ENCODE peak calls at places on chromosomes 6 and 20, in seven cellular contexts. U is IMR-90, I is body of pancreas, D is tibial artery, W is PC-9, M is kidney epithelial cell, G is foreskin keratinocyte. A is an unnamed sample.

GRCh38 chr6:90868256-90868655 is 281.4 kb upstream of the MAP3K7 start:
- DNase-seq in G (no peak), D (no peak), W (no peak), M (no peak), U (no peak), I (no peak), A (no peak)

GRCh38 chr6:22295145-22295544 is 1.7 kb downstream of the PRL start:
- DNase-seq in I (no peak), G (no peak), W (no peak), M (no peak), D (no peak), U (no peak), A (no peak)

GRCh38 chr6:168049277-168049676 is 29.7 kb downstream of the FRMD1 start:
- DNase-seq in U (no peak), W (no peak), G (no peak), M (no peak), I (no peak), D (no peak), A (no peak)

GRCh38 chr6:3252861-3253596 is 5.7 kb upstream of the PSMG4 start:
- DNase-seq in U (no peak), I (no peak), W (no peak), M (no peak), G (no peak), D (no peak), A (no peak)

GRCh38 chr6:77926198-77926752 is 273.4 kb downstream of the MEI4 start:
- DNase-seq in M (no peak), G (peak; percentile 21), U (no peak), W (no peak), D (no peak), I (no peak), A (no peak)

GRCh38 chr20:64045346-64046011 is 4.0 kb downstream of the SOX18 start:
- DNase-seq in W (no peak), M (no peak), U (no peak), D (no peak), G (no peak), I (no peak), A (no peak)

GRCh38 chr6:110875548-110876169 is 1.1 kb downstream of the AMD1 start:
- DNase-seq in W (no peak), D (peak; percentile 79), M (no peak), G (no peak), I (peak; percentile 66), U (no peak), A (no peak)

GRCh38 chr6:14371530-14371929 is 254.0 kb downstream of the CD83 start:
- DNase-seq in U (no peak), M (no peak), W (no peak), I (no peak), G (no peak), D (no peak), A (no peak)

GRCh38 chr20:3632311-3633004 is 30.7 kb downstream of the GFRA4 start:
- DNase-seq in G (no peak), M (no peak), I (no peak), W (no peak), D (no peak), U (no peak), A (no peak)

GRCh38 chr20:62831854-62832211 is 15.0 kb downstream of the COL9A3 start:
- DNase-seq in W (no peak), I (no peak), D (no peak), G (no peak), U (no peak), M (no peak), A (no peak)

GRCh38 chr20:57638173-57638894 is 18.1 kb upstream of the ZBP1 start:
- DNase-seq in I (no peak), G (no peak), D (no peak), W (no peak), M (peak; percentile 77), U (no peak), A (no peak)

GRCh38 chr20:3046677-3047462 is 1.0 kb downstream of the MRPS26 start:
- DNase-seq in W (peak; percentile 54), G (peak; percentile 66), M (no peak), I (peak; percentile 46), D (no peak), U (no peak), A (no peak)

DNA sequence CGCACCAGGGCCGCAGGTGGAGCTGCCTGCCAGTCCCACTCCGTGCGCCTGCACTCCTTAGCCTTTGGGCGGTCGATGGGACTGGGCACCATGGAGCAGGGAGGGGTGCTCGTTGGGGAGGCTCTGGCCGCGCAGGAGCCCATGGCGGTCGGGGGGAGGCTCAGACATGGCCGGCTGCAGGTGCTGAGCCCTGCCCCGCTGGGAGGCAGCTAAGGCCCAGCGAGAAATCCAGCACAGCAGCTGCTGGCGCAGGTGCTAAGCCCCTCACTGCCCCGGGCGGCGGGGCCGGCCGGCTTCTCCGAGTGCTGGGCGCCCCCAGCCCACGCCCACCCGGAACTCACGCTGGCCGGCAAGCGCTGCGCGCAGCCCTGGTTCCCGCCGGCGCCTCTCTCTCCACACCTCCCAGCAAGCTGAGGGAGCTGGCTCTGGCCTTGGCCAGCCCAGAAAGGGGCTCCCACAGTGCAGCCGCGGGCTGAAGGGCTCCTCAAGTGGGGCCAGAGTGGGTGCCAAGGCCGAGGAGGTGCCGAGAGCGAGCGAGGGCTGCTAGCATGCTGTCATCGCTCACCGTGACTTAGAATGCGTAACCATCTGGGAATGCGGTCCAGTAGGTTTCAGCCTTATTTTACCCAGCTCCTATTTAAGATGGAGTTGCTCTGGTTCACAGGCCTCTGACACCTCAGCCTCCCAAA is 77.3 kb downstream of the C6orf52 start:
- DNase-seq in D (no peak), W (no peak), U (no peak), M (no peak), I (no peak), G (no peak), A (no peak)
- H3K27me3 ChIP-seq in D (no peaks in the 10 kb centered on the region), W (no peaks in the 10 kb centered on the region), U (no peaks in the 10 kb centered on the region), M (no peaks in the 10 kb centered on the region), I (no peaks in the 10 kb centered on the region), G (no peaks in the 10 kb centered on the region), A (no peaks in the 10 kb centered on the region)

GRCh38 chr6:169326067-169326799 is 72.6 kb upstream of the THBS2 start:
- DNase-seq in W (no peak), D (no peak), G (peak; percentile 61), U (peak; percentile 52), I (no peak), M (no peak), A (no peak)
- TF ChIP-seq CTCF in W (no peak), D (peak; percentile 18), G (peak; percentile 78), U (peak; percentile 51), I (no peak), M (peak; percentile 34), A (peak; percentile 47)

GRCh38 chr6:41051873-41052272 is 1.1 kb upstream of the APOBEC2 start:
- DNase-seq in D (no peak), I (no peak), U (no peak), G (no peak), W (no peak), M (no peak), A (no peak)

GRCh38 chr6:41046084-41046483 is 3.8 kb downstream of the TSPO2 start:
- DNase-seq in U (no peak), D (no peak), W (no peak), M (no peak), G (no peak), I (no peak), A (no peak)

GRCh38 chr6:41049955-41050354 is 3.0 kb upstream of the APOBEC2 start:
- DNase-seq in I (no peak), D (no peak), W (no peak), U (no peak), G (no peak), M (no peak), A (no peak)

GRCh38 chr6:41047745-41048742 is 5.0 kb upstream of the APOBEC2 start:
- DNase-seq in I (no peak), M (no peak), W (peak; percentile 55), D (no peak), U (no peak), G (no peak), A (no peak)

DNA sequence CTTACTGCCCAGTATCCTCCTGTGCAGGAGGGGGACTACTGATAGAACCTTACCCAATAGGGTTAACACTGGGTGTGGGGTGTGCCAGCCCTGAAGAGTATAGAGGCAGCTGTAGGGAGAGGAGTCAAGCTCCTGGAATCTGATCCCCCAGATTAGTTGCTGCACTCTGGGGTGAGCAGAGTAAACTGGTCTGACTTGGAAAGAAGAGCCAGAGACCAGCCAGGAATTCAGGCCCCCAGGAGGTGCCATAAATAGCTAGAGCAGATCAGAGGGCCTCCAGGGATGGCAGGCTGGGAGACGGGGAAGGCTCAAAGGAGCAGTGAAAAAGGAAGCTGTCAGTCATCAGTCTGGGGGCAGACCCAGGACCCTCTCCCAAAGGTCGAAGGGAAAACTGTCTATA is 3.5 kb upstream of the APOBEC2 start:
- DNase-seq in G (peak; percentile 49), D (no peak), U (no peak), I (no peak), W (no peak), M (no peak), A (no peak)
- H3K27me3 ChIP-seq in G (no peaks in the 10 kb centered on the region), D (no peaks in the 10 kb centered on the region), U (peaks cover 16% of the 10 kb centered on the region), I (no peaks in the 10 kb centered on the region), W (no peaks in the 10 kb centered on the region), M (no peaks in the 10 kb centered on the region), A (no peaks in the 10 kb centered on the region)

GRCh38 chr20:61056136-61056535 is 195.9 kb upstream of the CDH4 start:
- DNase-seq in D (peak; percentile 38), W (no peak), G (no peak), U (no peak), I (no peak), M (no peak), A (no peak)

GRCh38 chr20:61055130-61055529 is 196.9 kb upstream of the CDH4 start:
- DNase-seq in M (no peak), I (no peak), G (no peak), D (peak; percentile 33), U (no peak), W (no peak), A (no peak)

GRCh38 chr20:61054411-61054810 is 197.7 kb upstream of the CDH4 start:
- DNase-seq in M (no peak), D (peak; percentile 40), G (no peak), U (no peak), W (no peak), I (no peak), A (no peak)

GRCh38 chr20:61056627-61057312 is 195.3 kb upstream of the CDH4 start:
- DNase-seq in W (no peak), D (peak; percentile 19), U (no peak), G (no peak), M (no peak), I (no peak), A (no peak)

DNA sequence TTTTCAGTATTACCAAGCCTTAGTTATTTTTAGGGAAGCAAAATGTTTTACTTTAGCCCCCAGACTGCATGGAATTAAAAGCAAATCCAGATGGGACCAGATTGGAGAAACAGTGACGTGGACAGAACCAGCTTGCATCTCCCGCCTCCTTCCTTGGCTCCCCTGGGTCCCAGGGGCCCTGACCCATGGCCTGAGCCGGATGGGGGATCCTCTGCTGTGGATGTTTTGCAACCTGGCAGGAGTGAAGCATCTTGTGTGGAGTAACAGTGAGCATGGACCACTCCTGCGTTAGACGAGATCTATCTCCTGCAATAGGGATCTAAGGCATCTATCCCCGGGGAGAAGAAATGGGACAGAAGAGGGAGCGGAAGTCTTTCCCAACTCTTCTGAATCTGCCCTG is 196.4 kb upstream of the CDH4 start:
- DNase-seq in M (no peak), U (no peak), G (no peak), I (no peak), D (peak; percentile 24), W (no peak), A (no peak)
- TF ChIP-seq CTCF in M (no peak), U (no peak), G (no peak), I (no peak), D (no peak), W (no peak), A (no peak)

GRCh38 chr6:1613631-1614447 is 4.1 kb downstream of the FOXC1 start:
- DNase-seq in D (peak; percentile 69), G (peak; percentile 36), W (no peak), M (no peak), U (peak; percentile 47), I (no peak), A (no peak)
- H3K27me3 ChIP-seq in D (no peaks in the 10 kb centered on the region), G (peaks cover 7% of the 10 kb centered on the region), W (no peaks in the 10 kb centered on the region), M (no peaks in the 10 kb centered on the region), U (no peaks in the 10 kb centered on the region), I (peaks cover 22% of the 10 kb centered on the region), A (no peaks in the 10 kb centered on the region)

GRCh38 chr20:22834651-22835256 is 200.4 kb upstream of the SSTR4 start:
- DNase-seq in D (no peak), M (no peak), W (no peak), I (no peak), G (no peak), U (no peak), A (no peak)
- TF ChIP-seq CTCF in D (no peak), M (no peak), W (no peak), I (no peak), G (no peak), U (no peak), A (no peak)